ENCODE peak calls at places on chromosomes 7 and 10, in four cellular contexts. H is upper lobe of right lung; O is T47D; M is activated CD8-positive, alpha-beta T cell treated with anti-CD3 and anti-CD28 coated beads, Interleukin-2, amount 10 ng/mL, durations not matched to agents 7 days and 5 days. R is an unnamed sample.

GRCh38 chr7:94394058-94394398 is 667 bp upstream of the COL1A2 start:
- DNase-seq in O (no peak), H (no peak), M (no peak), R (no peak)

GRCh38 chr7:48090095-48090805 is 1.2 kb downstream of the UPP1 start:
- DNase-seq in H (peak; percentile 82), M (peak; percentile 20), O (no peak), R (no peak)

GRCh38 chr10:121070671-121071070 is 219.5 kb downstream of the WDR11 start:
- DNase-seq in O (no peak), M (no peak), H (no peak), R (no peak)

GRCh38 chr7:50185188-50185587 is 92.1 kb upstream of the ZPBP start:
- DNase-seq in M (no peak), O (no peak), H (no peak), R (no peak)

GRCh38 chr10:78763651-78764395 is 304.9 kb upstream of the ZMIZ1 start:
- DNase-seq in M (no peak), O (no peak), H (peak; percentile 58), R (no peak)

GRCh38 chr7:95157381-95157780 is 167.0 kb downstream of the PON1 start:
- DNase-seq in H (no peak), O (no peak), M (no peak), R (no peak)

GRCh38 chr10:70738425-70739121 is 46.6 kb downstream of the TBATA start:
- DNase-seq in M (no peak), O (no peak), H (no peak), R (no peak)

GRCh38 chr7:34207810-34208209 is 302.5 kb downstream of the BMPER start:
- DNase-seq in H (no peak), O (no peak), M (no peak), R (no peak)

GRCh38 chr10:110324201-110324804 is 19.6 kb upstream of the SMNDC1 start:
- DNase-seq in H (no peak), O (no peak), M (no peak), R (no peak)

GRCh38 chr7:17118412-17118811 is 180.0 kb upstream of the AHR start:
- DNase-seq in M (no peak), H (no peak), O (no peak), R (no peak)

GRCh38 chr7:130793855-130794618 is 60.0 kb upstream of the KLF14 start:
- DNase-seq in H (no peak), O (no peak), M (no peak), R (no peak)

GRCh38 chr7:142478479-142479220 is 220.8 kb upstream of the PRSS58 start:
- DNase-seq in O (no peak), M (peak; percentile 53), H (no peak), R (peak; percentile 50)

GRCh38 chr10:48495282-48496045 is 109.4 kb downstream of the ARHGAP22 start:
- DNase-seq in O (no peak), M (no peak), H (no peak), R (no peak)

GRCh38 chr7:45656431-45656830 is 82.3 kb downstream of the ADCY1 start:
- DNase-seq in O (no peak), H (no peak), M (no peak), R (no peak)

GRCh38 chr10:21020545-21020944 is 123.4 kb upstream of the NEBL start:
- DNase-seq in H (no peak), O (no peak), M (peak; percentile 34), R (no peak)

GRCh38 chr7:131076032-131076431 is 251.6 kb upstream of the MKLN1 start:
- DNase-seq in O (no peak), M (no peak), H (no peak), R (no peak)

GRCh38 chr10:122333037-122333436 is 41.5 kb upstream of the PLEKHA1 start:
- DNase-seq in O (no peak), H (no peak), M (no peak), R (no peak)

GRCh38 chr10:93873427-93874115 is 20.2 kb upstream of the SLC35G1 start:
- DNase-seq in H (no peak), M (no peak), O (no peak), R (no peak)

GRCh38 chr7:2104107-2104710 is 128.5 kb downstream of the MAD1L1 start:
- DNase-seq in O (no peak), M (peak; percentile 86), H (peak; percentile 93), R (peak; percentile 97)

GRCh38 chr7:80288175-80289122 is 153.8 kb downstream of the GNAI1 start:
- DNase-seq in H (no peak), O (no peak), M (no peak), R (no peak)

GRCh38 chr7:16616542-16616941 is 29.0 kb downstream of the ANKMY2 start:
- DNase-seq in H (no peak), M (no peak), O (no peak), R (no peak)

GRCh38 chr7:93284908-93285307 is 52.7 kb downstream of the VPS50 start:
- DNase-seq in H (no peak), M (no peak), O (no peak), R (no peak)

GRCh38 chr10:69629897-69630650 is at the start of gene FAM241B:
- DNase-seq in H (peak; percentile 90), O (peak; percentile 86), M (peak; percentile 83), R (no peak)